ENCODE peak calls at places on chromosomes 6 and 20, in six cellular contexts. H is A549, J is K562, F is endothelial cell of umbilical vein, X is HepG2, N is GM12878. U is an unnamed sample.
A peak's percentile ranks its signal among the peaks of the same experiment; 100 is the strongest.

GRCh38 chr6:47016236-47016635 is 25.9 kb downstream of the ADGRF1 start:
- DNase-seq in H (no peak), J (no peak), X (no peak), N (no peak), F (no peak), U (no peak)

GRCh38 chr6:46419576-46420002 is 71.7 kb downstream of the RCAN2 start:
- DNase-seq in X (peak; percentile 66), F (peak; percentile 63), J (peak; percentile 35), H (peak; percentile 49), N (peak; percentile 8), U (peak; percentile 64)

GRCh38 chr6:48893048-48893447 is 570.0 kb downstream of the MMUT start:
- DNase-seq in X (no peak), N (no peak), H (no peak), F (no peak), J (no peak), U (no peak)

GRCh38 chr6:153092082-153093013 is 38.7 kb downstream of the RGS17 start:
- DNase-seq in H (peak; percentile 28), X (no peak), J (no peak), N (peak; percentile 43), F (peak; percentile 81), U (peak; percentile 43)

GRCh38 chr6:70857387-70858077 is 99.3 kb downstream of the B3GAT2 start:
- DNase-seq in F (no peak), N (peak; percentile 66), H (no peak), J (no peak), X (no peak), U (no peak)

GRCh38 chr6:42104807-42105713 is 37.4 kb downstream of the C6orf132 start:
- DNase-seq in X (no peak), J (no peak), N (no peak), H (no peak), F (no peak), U (peak; percentile 30)

GRCh38 chr6:109718991-109719390 is 27.9 kb downstream of the FIG4 start:
- DNase-seq in J (no peak), H (no peak), F (no peak), X (no peak), N (no peak), U (no peak)

GRCh38 chr20:41150664-41151063 is 13.3 kb downstream of the PLCG1 start:
- DNase-seq in N (no peak), F (peak; percentile 96), H (no peak), J (peak; percentile 75), X (no peak), U (peak; percentile 39)

GRCh38 chr20:9276964-9277363 is 208.1 kb downstream of the PLCB4 start:
- DNase-seq in J (no peak), F (no peak), X (no peak), N (no peak), H (no peak), U (no peak)

GRCh38 chr6:169859401-169859977 is 108.1 kb downstream of the ERMARD start:
- DNase-seq in F (no peak), X (no peak), N (no peak), H (no peak), J (no peak), U (no peak)

GRCh38 chr20:13430346-13431002 is 208.3 kb downstream of the TASP1 start:
- DNase-seq in F (no peak), N (peak; percentile 17), X (peak; percentile 92), J (no peak), H (peak; percentile 35), U (peak; percentile 37)

DNA sequence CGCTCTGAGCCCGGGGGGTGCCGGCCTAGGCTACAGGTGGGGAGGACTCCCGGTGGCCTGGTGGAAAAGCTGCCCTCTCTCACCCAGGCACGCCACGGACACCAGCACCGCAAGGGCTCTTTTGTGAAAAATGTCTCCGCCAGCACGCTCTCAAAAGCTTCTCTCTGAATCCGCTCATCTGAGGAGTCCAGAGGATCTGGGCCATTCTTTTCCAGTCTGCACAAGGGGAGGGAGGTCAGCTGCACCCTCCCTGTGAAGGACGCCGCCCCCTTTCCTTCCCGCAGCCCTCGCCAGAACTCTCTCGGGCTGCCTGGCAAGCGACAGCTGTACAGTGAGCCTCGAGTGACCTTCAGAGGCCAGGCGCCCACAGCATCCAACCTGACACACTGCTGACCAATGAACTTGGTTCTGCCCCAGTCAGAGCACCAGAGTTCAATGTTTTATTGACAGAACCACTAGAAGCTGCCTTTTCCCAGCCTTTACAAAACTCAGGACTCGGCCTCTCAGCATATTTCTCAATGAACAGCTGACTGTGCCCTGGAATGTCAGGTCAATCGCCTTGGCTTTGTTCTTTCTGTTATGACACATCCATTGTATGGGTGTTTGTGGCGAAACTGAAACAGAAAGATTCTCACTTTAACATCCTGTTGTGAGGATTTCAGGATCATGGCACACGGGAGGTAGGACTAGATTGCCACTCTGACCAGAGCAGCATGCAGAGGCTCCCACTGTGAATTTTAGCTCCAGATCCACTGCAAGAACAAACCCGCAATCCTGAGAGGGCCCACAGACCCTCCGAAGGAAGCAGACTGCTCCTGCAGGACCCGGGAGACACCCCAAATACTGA is 26.7 kb downstream of the SERPINB9 start:
- DNase-seq in F (peak; percentile 98), H (peak; percentile 86), N (no peak), X (peak; percentile 100), J (no peak), U (peak; percentile 36)
- H3K4me3 ChIP-seq in F (peak overlapping the region; percentile 28), H (peak overlapping the region; percentile 44), N (peak overlapping the region; percentile 18), X (peak overlapping the region; percentile 58), J (no peak overlapping the region), U (no peak overlapping the region)

GRCh38 chr20:20710847-20711315 is 1.6 kb downstream of the RALGAPA2 start:
- DNase-seq in F (peak; percentile 34), N (no peak), H (no peak), X (peak; percentile 90), J (no peak), U (peak; percentile 88)

GRCh38 chr20:20712004-20712473 is 405 bp downstream of the RALGAPA2 start:
- DNase-seq in F (peak; percentile 18), H (no peak), X (peak; percentile 37), N (no peak), J (peak; percentile 8), U (peak; percentile 61)

GRCh38 chr20:20713244-20713765 is 861 bp upstream of the RALGAPA2 start:
- DNase-seq in J (no peak), X (peak; percentile 22), H (no peak), N (no peak), F (no peak), U (peak; percentile 48)

GRCh38 chr20:20711413-20711812 is 1.0 kb downstream of the RALGAPA2 start:
- DNase-seq in J (no peak), H (no peak), X (no peak), F (peak; percentile 21), N (no peak), U (peak; percentile 55)

DNA sequence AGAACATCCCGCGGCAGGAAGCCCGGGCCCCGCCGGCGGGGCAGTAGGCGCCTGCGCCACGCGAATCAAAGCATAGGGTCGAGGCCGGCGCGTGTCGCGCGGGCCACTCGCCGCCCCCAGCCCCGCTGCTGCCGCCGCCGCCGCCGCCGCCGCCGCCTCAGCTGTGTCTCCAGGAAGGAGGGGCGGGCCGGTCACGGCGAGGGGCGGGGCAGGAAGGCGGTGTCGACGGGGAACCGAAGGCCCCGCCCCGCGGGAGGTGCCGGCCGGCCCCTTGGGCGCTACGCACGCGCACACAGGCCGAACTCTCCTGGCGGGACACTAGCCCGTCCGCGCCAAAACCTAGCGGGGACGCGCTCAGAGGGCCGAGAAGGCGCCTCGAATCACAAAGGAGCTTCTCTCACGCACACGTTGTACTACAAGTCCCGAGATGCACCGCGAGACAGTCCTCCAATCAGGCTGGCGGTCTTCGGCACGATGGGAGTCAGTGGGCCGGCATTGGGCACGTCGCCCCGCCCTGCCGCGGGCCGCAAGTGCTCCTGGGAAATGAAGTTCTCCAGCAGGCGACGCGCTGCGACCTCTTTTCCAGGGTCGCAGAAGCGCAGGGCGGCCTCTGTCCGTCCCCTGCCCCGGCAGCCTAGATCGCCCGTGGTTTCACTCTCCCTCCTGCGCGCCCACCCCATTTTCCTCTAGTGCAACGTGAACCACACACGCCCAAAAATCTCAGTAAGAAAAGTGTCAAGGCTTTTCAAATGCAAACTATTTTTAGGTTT is at the start of gene RALGAPA2:
- DNase-seq in N (peak; percentile 94), X (peak; percentile 100), H (peak; percentile 99), J (peak; percentile 89), F (peak; percentile 99), U (peak; percentile 100)
- TF ChIP-seq POLR2A in N (peak; percentile 63), X (peak; percentile 94), H (peak; percentile 58), J (peak; percentile 39), F (peak; percentile 36), U (peak; percentile 63)

GRCh38 chr20:48717095-48717958 is 110.5 kb downstream of the PREX1 start:
- DNase-seq in H (no peak), N (peak; percentile 67), J (no peak), X (no peak), F (no peak), U (no peak)

GRCh38 chr20:48717959-48718223 is 109.9 kb downstream of the PREX1 start:
- DNase-seq in F (no peak), H (no peak), X (no peak), N (no peak), J (no peak), U (no peak)

GRCh38 chr20:48716541-48716940 is 111.3 kb downstream of the PREX1 start:
- DNase-seq in J (no peak), X (no peak), N (no peak), F (no peak), H (no peak), U (no peak)

GRCh38 chr20:48714764-48715163 is 113.0 kb downstream of the PREX1 start:
- DNase-seq in N (no peak), F (no peak), H (no peak), X (no peak), J (no peak), U (no peak)

GRCh38 chr20:48716086-48716485 is 111.7 kb downstream of the PREX1 start:
- DNase-seq in F (no peak), X (no peak), J (no peak), N (no peak), H (no peak), U (no peak)
- TF ChIP-seq MYC in F (no peak), X (no peak), J (no peak), N (no peak), H (no peak), U (no peak)

GRCh38 chr20:21074605-21075336 is 31.4 kb downstream of the LINC00237 start:
- DNase-seq in F (no peak), H (no peak), J (no peak), X (no peak), N (peak; percentile 50), U (peak; percentile 91)

GRCh38 chr20:21077809-21078345 is 28.3 kb downstream of the LINC00237 start:
- DNase-seq in H (no peak), F (no peak), J (no peak), N (no peak), X (peak; percentile 99), U (no peak)

DNA sequence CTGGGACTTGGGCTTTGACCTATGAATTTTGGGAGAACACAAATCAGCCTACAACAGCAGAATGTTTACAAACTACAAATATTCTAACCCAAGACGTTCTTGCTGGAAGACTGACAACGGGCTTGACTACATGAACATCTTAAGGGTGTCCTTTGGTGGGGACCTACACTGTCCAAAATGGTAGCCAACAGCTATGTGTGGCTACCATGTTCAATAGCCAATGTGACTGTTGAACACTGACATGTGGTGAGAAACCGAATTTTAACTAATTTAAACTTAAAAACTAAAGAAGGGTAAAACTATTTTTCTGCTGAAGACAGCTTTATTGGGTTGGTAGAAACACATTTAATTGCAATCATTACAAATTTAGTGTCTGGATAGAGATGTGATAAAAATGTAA is 30.1 kb downstream of the LINC00237 start:
- DNase-seq in N (no peak), J (no peak), H (no peak), F (no peak), X (no peak), U (no peak)
- H3K4me3 ChIP-seq in N (no peak overlapping the region), J (no peak overlapping the region), H (no peak overlapping the region), F (no peak overlapping the region), X (no peak overlapping the region), U (no peak overlapping the region)

U was measured in NB4.